ENCODE peak calls at places on chromosomes 3 and 15, in seven cellular contexts. B is aorta; R is Calu3; L is mucosa of descending colon; A is NCI-H510A treated with DMSO at 0.1 percent for 48 hours; O is activated CD8-positive, alpha-beta memory T cell treated with anti-CD3 and anti-CD28 coated beads for 24 hours; I is fibroblast of mammary gland. H is an unnamed sample.

GRCh38 chr3:84547971-84548970 is 410.5 kb upstream of the CADM2 start:
- DNase-seq in A (no peak), I (peak), L (peak), O (no peak), R (peak), B (no peak), H (no peak)

GRCh38 chr15:70789213-70789612 is 25.9 kb upstream of the UACA start:
- DNase-seq in A (no peak), R (no peak), O (no peak), I (no peak), B (no peak), L (no peak), H (no peak)

GRCh38 chr15:22942877-22943276 is 37.3 kb downstream of the CYFIP1 start:
- DNase-seq in L (no peak), B (peak), I (no peak), R (no peak), A (peak), O (no peak), H (no peak)

GRCh38 chr3:141373768-141374526 is 5.6 kb downstream of the ZBTB38 start:
- DNase-seq in O (no peak), B (no peak), A (no peak), R (no peak), L (no peak), I (peak), H (no peak)

GRCh38 chr15:41394924-41395323 is 7.4 kb downstream of the NDUFAF1 start:
- DNase-seq in L (no peak), R (no peak), A (no peak), I (peak), O (no peak), B (no peak), H (no peak)

GRCh38 chr3:169812844-169813677 is at the start of the genes LRRC34 and LRRIQ4:
- DNase-seq in R (no peak), I (peak), A (peak), B (peak), L (peak), O (no peak), H (peak)

GRCh38 chr15:40437754-40438687 is 2.7 kb upstream of the BAHD1 start:
- DNase-seq in L (no peak), I (no peak), B (no peak), A (no peak), O (no peak), R (no peak), H (no peak)

GRCh38 chr3:49906004-49906860 is 2.6 kb upstream of the MST1R start:
- DNase-seq in L (peak), R (peak), A (no peak), O (peak), I (peak), B (peak), H (no peak)

GRCh38 chr3:56815571-56815970 is 13.8 kb upstream of the ARHGEF3 start:
- DNase-seq in L (no peak), R (no peak), O (no peak), B (no peak), A (no peak), I (no peak), H (no peak)

GRCh38 chr3:69838217-69838616 is 99.0 kb downstream of the MITF start:
- DNase-seq in I (peak), A (no peak), L (no peak), O (no peak), B (no peak), R (no peak), H (no peak)

GRCh38 chr3:74214286-74214685 is 400.2 kb downstream of the CNTN3 start:
- DNase-seq in O (no peak), L (no peak), A (no peak), I (peak), B (no peak), R (no peak), H (no peak)

GRCh38 chr3:179473565-179473964 is 22.3 kb upstream of the GNB4 start:
- DNase-seq in A (no peak), B (no peak), O (no peak), R (no peak), I (no peak), L (no peak), H (no peak)

GRCh38 chr15:76139368-76140068 is 79.7 kb downstream of the TMEM266 start:
- DNase-seq in A (peak), O (peak), I (peak), L (peak), R (peak), B (peak), H (peak)

GRCh38 chr15:35141743-35142356 is 56.8 kb upstream of the NANOGP8 start:
- DNase-seq in L (no peak), R (no peak), O (no peak), I (peak), A (no peak), B (no peak), H (no peak)

H was measured in central memory CD8-positive, alpha-beta T cell.